ENCODE peak calls at places on chromosomes 6 and 20, in four cellular contexts. Y is HepG2, K is SK-N-SH, A is K562. C is an unnamed sample.

GRCh38 chr20:45685896-45686295 is 15.9 kb upstream of the WFDC11 start:
- DNase-seq in Y (no peak), K (no peak), A (no peak), C (no peak)

GRCh38 chr20:53081916-53082863 is 110.0 kb downstream of the TSHZ2 start:
- DNase-seq in Y (peak), K (no peak), A (no peak), C (no peak)

GRCh38 chr20:64101731-64102621 is 5.4 kb downstream of the NPBWR2 start:
- DNase-seq in Y (no peak), K (peak), A (peak), C (no peak)

GRCh38 chr20:44576297-44576696 is 6.1 kb upstream of the PKIG start:
- DNase-seq in Y (peak), K (no peak), A (peak), C (no peak)

GRCh38 chr20:46111836-46112212 is 6.3 kb upstream of the CD40 start:
- DNase-seq in Y (no peak), K (no peak), A (no peak), C (no peak)

GRCh38 chr6:134698228-134698627 is 251.7 kb downstream of the ALDH8A1 start:
- DNase-seq in Y (no peak), K (no peak), A (no peak), C (no peak)

GRCh38 chr6:30670760-30671527 is 1.9 kb downstream of the DHX16 start:
- DNase-seq in Y (peak), K (peak), A (peak), C (no peak)

GRCh38 chr6:148915889-148916288 is 169.1 kb downstream of the UST start:
- DNase-seq in Y (no peak), K (no peak), A (no peak), C (no peak)

GRCh38 chr6:122735618-122736017 is 43.9 kb upstream of the FABP7 start:
- DNase-seq in Y (no peak), K (no peak), A (no peak), C (no peak)

DNA sequence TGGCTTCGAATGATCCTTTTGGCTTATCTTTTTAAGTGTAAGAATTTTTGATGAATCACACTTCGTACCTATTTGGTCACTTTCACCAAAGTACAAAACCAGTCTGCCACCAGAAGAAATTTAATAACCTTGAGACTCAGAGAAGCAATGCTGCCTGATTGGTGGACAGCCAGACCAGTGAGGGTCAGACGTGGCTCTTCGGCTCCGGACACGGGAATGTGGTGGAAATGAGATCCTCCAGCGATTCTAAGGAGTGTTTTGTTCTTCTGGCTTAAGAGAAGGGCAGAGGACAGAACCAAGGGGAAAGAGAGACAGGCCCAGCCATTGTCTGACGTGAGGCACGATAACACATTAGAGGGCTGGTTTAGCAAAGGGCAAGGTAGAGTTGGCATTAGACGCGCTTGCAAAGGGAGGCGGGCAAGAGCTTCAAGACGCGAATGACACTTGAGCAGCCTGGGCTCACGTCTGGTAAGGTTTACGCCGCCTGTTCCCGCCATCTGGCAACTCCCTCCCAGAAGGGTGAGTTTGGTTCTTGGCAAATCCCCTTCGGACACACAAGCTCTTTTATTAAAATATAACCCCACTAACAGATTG is 49.9 kb upstream of the EZR start:
- DNase-seq in Y (no peak), K (no peak), A (peak), C (peak)
- H3K27ac ChIP-seq in Y (no peak), K (no peak), A (peak), C (peak)

GRCh38 chr20:47440857-47441773 is 60.6 kb upstream of the NCOA3 start:
- DNase-seq in Y (peak), K (no peak), A (no peak), C (no peak)
- TF ChIP-seq EP300 in Y (no peak), K (no peak), A (no peak), C (no peak)

DNA sequence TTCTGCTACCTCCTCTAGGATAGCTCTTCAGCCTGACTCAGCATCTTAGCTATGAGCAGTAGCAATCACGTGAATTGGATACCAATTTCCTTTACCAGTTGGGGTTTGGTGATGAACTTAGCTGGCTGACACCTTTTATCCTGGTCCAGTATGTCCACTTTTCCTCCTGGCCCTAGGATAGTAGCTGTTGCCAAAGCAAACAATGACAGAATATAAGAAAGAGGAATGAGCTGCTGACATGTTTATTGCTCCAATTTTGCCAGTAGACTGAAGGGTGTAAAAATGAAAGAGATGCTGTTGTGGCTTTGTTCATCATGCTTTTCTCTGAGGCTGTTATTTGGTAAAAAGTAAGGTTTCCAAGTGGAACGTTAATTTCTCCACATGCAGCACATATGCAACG is 168.3 kb upstream of the JAG1 start:
- DNase-seq in Y (no peak), K (no peak), A (no peak), C (no peak)
- TF ChIP-seq MXI1 in Y (no peak), K (no peak), A (no peak), C (no peak)

DNA sequence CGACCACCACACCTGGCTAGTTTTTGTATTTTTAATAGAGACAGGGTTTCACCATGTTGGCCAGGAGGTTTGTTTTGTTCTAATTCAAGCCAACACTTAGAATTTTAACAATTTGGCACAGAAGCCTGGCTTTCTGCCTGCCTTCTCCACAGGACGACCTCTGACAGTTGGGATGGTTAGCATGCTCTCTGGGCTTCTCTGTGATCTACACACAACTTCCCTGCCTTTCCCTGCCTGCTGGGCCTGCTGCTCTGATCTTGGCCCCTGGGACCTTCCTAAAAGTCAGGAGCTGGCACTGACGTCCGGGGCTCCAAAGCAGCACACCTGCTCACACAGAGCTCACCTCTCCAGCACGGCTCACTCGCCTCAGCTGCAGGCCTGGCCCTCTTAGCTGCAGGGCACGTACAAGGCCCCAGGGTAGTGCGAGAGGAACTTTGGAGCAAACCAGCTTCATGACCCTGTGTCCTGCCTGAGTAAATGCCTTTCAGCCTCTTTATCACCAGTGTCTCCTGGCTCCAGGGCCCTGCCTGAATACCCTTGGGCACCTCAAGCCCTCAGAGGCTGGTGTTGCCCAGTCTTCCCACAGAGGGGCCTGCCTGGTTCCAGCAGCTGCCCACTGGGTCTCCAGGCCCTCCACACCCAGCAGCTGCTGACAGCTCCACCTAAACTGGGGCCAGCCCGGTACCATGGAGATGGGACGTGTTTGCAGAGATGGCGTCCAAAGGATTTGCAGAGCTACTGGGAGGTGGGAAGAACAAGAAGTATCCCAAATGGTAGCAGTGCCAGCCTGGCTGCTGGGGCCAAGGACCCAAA is 96.0 kb downstream of the PSMB1 start:
- DNase-seq in Y (no peak), K (no peak), A (no peak), C (no peak)
- H3K27ac ChIP-seq in Y (no peak), K (no peak), A (no peak), C (no peak)

GRCh38 chr6:139882977-139883728 is 508.7 kb upstream of the CITED2 start:
- DNase-seq in Y (peak), K (no peak), A (no peak), C (no peak)
- TF ChIP-seq EP300 in Y (no peak), K (no peak), A (no peak), C (no peak)

DNA sequence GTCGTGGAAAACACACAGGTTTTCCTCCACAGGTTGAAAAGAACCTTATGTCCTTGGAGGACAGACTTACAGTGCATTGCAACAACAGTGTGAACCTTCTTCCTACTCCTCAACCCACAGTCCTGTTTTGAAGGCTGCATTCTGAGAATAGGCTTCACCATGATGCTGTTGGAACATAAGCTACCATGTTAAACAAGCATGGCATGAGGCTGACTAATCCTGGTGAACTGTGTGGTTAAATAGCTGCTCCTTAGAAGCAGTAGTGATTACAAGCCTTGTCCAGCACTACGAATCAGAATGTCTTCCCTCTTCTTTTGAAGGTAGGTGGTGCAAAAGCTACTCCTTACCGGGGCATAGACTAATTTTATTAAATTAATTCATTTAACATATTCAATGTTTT is 368.5 kb upstream of the EPHA7 start:
- DNase-seq in Y (no peak), K (no peak), A (no peak), C (no peak)
- TF ChIP-seq MXI1 in Y (no peak), K (no peak), A (no peak), C (no peak)